ENCODE peak calls at places on chromosomes 13 and 19, in eight cellular contexts. Q is DND-41, J is neuronal stem cell, E is kidney, G is fibroblast of lung, I is astrocyte, H is PC-3, M is IMR-90. W is an unnamed sample.

GRCh38 chr19:37779139-37780035 is at the start of gene ZNF573:
- DNase-seq in Q (peak; percentile 86), J (peak; percentile 87), E (peak; percentile 90), G (peak; percentile 91), I (peak; percentile 87), H (peak; percentile 71), M (peak; percentile 87), W (peak; percentile 97)

GRCh38 chr13:51525567-51526165 is 58.6 kb upstream of the WDFY2 start:
- DNase-seq in Q (no peak), J (no peak), E (no peak), G (no peak), I (no peak), H (peak; percentile 23), M (peak; percentile 72), W (peak; percentile 10)

GRCh38 chr13:34128661-34129060 is 310.7 kb downstream of the RFC3 start:
- DNase-seq in Q (no peak), J (no peak), E (no peak), G (no peak), I (no peak), H (peak; percentile 68), M (no peak), W (peak; percentile 39)

GRCh38 chr13:24192811-24193162 is 32.3 kb downstream of the SPATA13 start:
- DNase-seq in Q (no peak), J (no peak), E (no peak), G (no peak), I (no peak), H (no peak), M (no peak), W (no peak)

GRCh38 chr19:19774354-19775033 is 41.6 kb upstream of the ZNF14 start:
- DNase-seq in Q (peak; percentile 75), J (no peak), E (no peak), G (no peak), I (no peak), H (no peak), M (no peak), W (no peak)

GRCh38 chr13:73598021-73598712 is 536.0 kb downstream of the KLF12 start:
- DNase-seq in Q (no peak), J (no peak), E (no peak), G (peak; percentile 58), I (peak; percentile 66), H (peak; percentile 93), M (peak; percentile 82), W (peak; percentile 54)

GRCh38 chr19:11016591-11016990 is 55.8 kb downstream of the SMARCA4 start:
- DNase-seq in Q (no peak), J (no peak), E (no peak), G (no peak), I (no peak), H (no peak), M (no peak), W (no peak)

GRCh38 chr19:13959962-13960862 is 7.9 kb downstream of the DCAF15 start:
- DNase-seq in Q (peak; percentile 27), J (no peak), E (peak; percentile 73), G (no peak), I (no peak), H (no peak), M (no peak), W (no peak)

GRCh38 chr13:30787747-30788535 is 52.6 kb downstream of the ALOX5AP start:
- DNase-seq in Q (no peak), J (no peak), E (no peak), G (no peak), I (peak; percentile 63), H (no peak), M (peak; percentile 58), W (no peak)

GRCh38 chr13:41117859-41118258 is 14.7 kb downstream of the KBTBD6 start:
- DNase-seq in Q (no peak), J (no peak), E (no peak), G (no peak), I (no peak), H (no peak), M (no peak), W (no peak)

GRCh38 chr19:33071887-33072286 is 7.2 kb upstream of the RHPN2 start:
- DNase-seq in Q (no peak), J (no peak), E (no peak), G (no peak), I (peak; percentile 32), H (peak; percentile 58), M (no peak), W (no peak)

GRCh38 chr13:110882972-110883371 is 31.9 kb downstream of the ANKRD10 start:
- DNase-seq in Q (no peak), J (no peak), E (no peak), G (peak; percentile 58), I (peak; percentile 27), H (no peak), M (peak; percentile 77), W (no peak)

GRCh38 chr19:38920529-38921419 is 8.8 kb upstream of the CCER2 start:
- DNase-seq in Q (no peak), J (no peak), E (no peak), G (no peak), I (no peak), H (no peak), M (no peak), W (no peak)

GRCh38 chr19:10805758-10806247 is 30.2 kb downstream of the TMED1 start:
- DNase-seq in Q (no peak), J (no peak), E (no peak), G (no peak), I (no peak), H (no peak), M (no peak), W (no peak)

GRCh38 chr19:52689804-52690394 is 44.9 kb downstream of the ZNF611 start:
- DNase-seq in Q (peak; percentile 52), J (no peak), E (peak; percentile 91), G (no peak), I (no peak), H (no peak), M (no peak), W (peak; percentile 52)

GRCh38 chr13:107252428-107252827 is 684.5 kb upstream of the ARGLU1 start:
- DNase-seq in Q (no peak), J (no peak), E (no peak), G (no peak), I (no peak), H (no peak), M (no peak), W (no peak)

GRCh38 chr13:107250626-107251025 is 682.7 kb upstream of the ARGLU1 start:
- DNase-seq in Q (no peak), J (no peak), E (no peak), G (no peak), I (no peak), H (no peak), M (peak; percentile 22), W (no peak)

GRCh38 chr13:107252021-107252420 is 684.1 kb upstream of the ARGLU1 start:
- DNase-seq in Q (no peak), J (no peak), E (no peak), G (no peak), I (no peak), H (no peak), M (no peak), W (no peak)

GRCh38 chr13:107254392-107254791 is 686.5 kb upstream of the ARGLU1 start:
- DNase-seq in Q (no peak), J (no peak), E (no peak), G (no peak), I (no peak), H (peak; percentile 6), M (no peak), W (no peak)

DNA sequence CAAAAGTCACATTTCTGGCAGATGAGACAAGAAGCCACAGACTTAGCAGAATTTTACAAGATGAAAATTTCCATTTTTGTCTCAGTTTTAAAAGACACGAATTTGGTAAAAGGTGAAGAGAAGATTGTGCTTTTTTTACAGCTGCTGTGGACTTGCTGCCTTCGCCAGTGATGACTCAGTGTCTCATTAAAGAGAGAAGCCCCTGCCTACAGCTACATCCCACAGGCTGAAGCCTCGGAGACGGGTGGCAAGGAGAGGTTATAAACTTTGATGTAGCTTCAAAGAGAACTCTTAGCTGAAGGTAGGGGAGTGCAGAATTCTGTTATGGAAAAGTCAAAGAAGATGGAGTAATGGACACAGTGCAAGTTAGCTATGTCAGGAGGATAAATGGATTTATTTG is 683.4 kb upstream of the ARGLU1 start:
- DNase-seq in Q (no peak), J (no peak), E (no peak), G (no peak), I (peak; percentile 20), H (no peak), M (peak; percentile 40), W (no peak)
- H3K9ac ChIP-seq in Q (no peak overlapping the region), J (no peak overlapping the region), E (no peak overlapping the region), G (no peak overlapping the region), I (no peak overlapping the region), H (no peak overlapping the region), M (no peak overlapping the region), W (no peak overlapping the region)

DNA sequence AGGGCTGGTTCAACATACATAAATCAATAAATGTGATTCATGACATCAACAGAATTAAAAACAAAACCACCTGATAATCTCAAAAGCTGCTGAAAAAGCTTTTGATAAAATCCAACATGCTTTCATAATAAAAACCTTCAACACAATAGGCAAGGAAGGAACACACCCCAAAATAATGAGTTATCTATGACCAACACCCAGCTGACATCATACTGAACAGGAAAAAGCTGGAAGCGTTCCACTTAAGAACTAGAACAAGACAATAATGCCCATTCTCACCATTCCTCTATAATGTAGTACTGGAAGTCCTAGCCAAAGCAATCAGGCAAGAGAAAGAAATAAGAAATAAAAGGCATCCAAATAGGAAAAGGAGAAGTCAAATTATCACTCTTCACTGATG is 116.2 kb upstream of the FREM2 start:
- DNase-seq in Q (no peak), J (no peak), E (no peak), G (no peak), I (no peak), H (no peak), M (no peak), W (no peak)
- H3K9ac ChIP-seq in Q (no peak overlapping the region), J (no peak overlapping the region), E (no peak overlapping the region), G (no peak overlapping the region), I (no peak overlapping the region), H (no peak overlapping the region), M (no peak overlapping the region), W (no peak overlapping the region)

GRCh38 chr19:18173572-18174294 is at the start of gene IFI30:
- DNase-seq in Q (peak; percentile 67), J (no peak), E (peak; percentile 95), G (no peak), I (no peak), H (peak; percentile 53), M (no peak), W (peak; percentile 67)

GRCh38 chr19:18172331-18173053 is 1.1 kb upstream of the IFI30 start:
- DNase-seq in Q (no peak), J (no peak), E (no peak), G (no peak), I (no peak), H (no peak), M (no peak), W (no peak)

GRCh38 chr19:18173054-18173571 is 500 bp upstream of the IFI30 start:
- DNase-seq in Q (no peak), J (no peak), E (peak; percentile 87), G (no peak), I (no peak), H (no peak), M (no peak), W (no peak)

GRCh38 chr19:18176367-18177310 is 3.0 kb downstream of the IFI30 start:
- DNase-seq in Q (no peak), J (no peak), E (no peak), G (no peak), I (no peak), H (peak; percentile 30), M (no peak), W (no peak)

GRCh38 chr19:18174983-18175382 is 1.4 kb downstream of the IFI30 start:
- DNase-seq in Q (no peak), J (no peak), E (no peak), G (no peak), I (no peak), H (no peak), M (no peak), W (no peak)
- H3K9ac ChIP-seq in Q (no peak overlapping the region), J (no peak overlapping the region), E (no peak overlapping the region), G (no peak overlapping the region), I (no peak overlapping the region), H (no peak overlapping the region), M (no peak overlapping the region), W (no peak overlapping the region)

GRCh38 chr13:39688699-39689405 is 33.4 kb downstream of the COG6 start:
- DNase-seq in Q (no peak), J (no peak), E (no peak), G (no peak), I (peak; percentile 72), H (no peak), M (peak; percentile 54), W (no peak)
- H3K9ac ChIP-seq in Q (no peak overlapping the region), J (no peak overlapping the region), E (no peak overlapping the region), G (no peak overlapping the region), I (no peak overlapping the region), H (no peak overlapping the region), M (no peak overlapping the region), W (no peak overlapping the region)